ENCODE peak calls at places on chromosomes 4 and X, in seven cellular contexts. One of them, this sample, is unnamed.

GRCh38 chr4:140004580-140005314 is 149.2 kb downstream of the MAML3 start:
- DNase-seq in K562: no peak
- DNase-seq in HCT116: no peak
- DNase-seq in H1: no peak
- DNase-seq in SK-N-SH: peak; percentile 79
- DNase-seq in GM12878: no peak
- DNase-seq in HepG2: no peak
- DNase-seq in this sample: no peak

GRCh38 chr4:148056879-148057278 is 325.0 kb downstream of the ARHGAP10 start:
- DNase-seq in HepG2: no peak
- DNase-seq in SK-N-SH: no peak
- DNase-seq in HCT116: peak; percentile 6
- DNase-seq in GM12878: peak; percentile 95
- DNase-seq in K562: peak; percentile 20
- DNase-seq in H1: peak; percentile 25
- DNase-seq in this sample: peak; percentile 5

GRCh38 chr4:83114576-83114975 is at the start of gene PLAC8:
- DNase-seq in HepG2: peak; percentile 69
- DNase-seq in HCT116: no peak
- DNase-seq in K562: no peak
- DNase-seq in GM12878: peak; percentile 92
- DNase-seq in H1: no peak
- DNase-seq in SK-N-SH: no peak
- DNase-seq in this sample: peak; percentile 79

GRCh38 chr4:152073738-152074137 is 312.9 kb upstream of the GATB start:
- DNase-seq in K562: no peak
- DNase-seq in GM12878: no peak
- DNase-seq in H1: no peak
- DNase-seq in SK-N-SH: no peak
- DNase-seq in HCT116: no peak
- DNase-seq in HepG2: no peak
- DNase-seq in this sample: no peak

GRCh38 chr4:89712141-89712540 is 124.8 kb downstream of the SNCA start:
- DNase-seq in K562: no peak
- DNase-seq in HepG2: no peak
- DNase-seq in GM12878: no peak
- DNase-seq in H1: no peak
- DNase-seq in SK-N-SH: peak; percentile 20
- DNase-seq in HCT116: no peak
- DNase-seq in this sample: no peak

GRCh38 chr4:128516568-128516967 is 229.0 kb upstream of the PGRMC2 start:
- DNase-seq in HCT116: no peak
- DNase-seq in GM12878: peak; percentile 39
- DNase-seq in HepG2: no peak
- DNase-seq in SK-N-SH: no peak
- DNase-seq in H1: no peak
- DNase-seq in K562: no peak
- DNase-seq in this sample: no peak

GRCh38 chr4:67052981-67053380 is 492.3 kb downstream of the CENPC start:
- DNase-seq in K562: no peak
- DNase-seq in SK-N-SH: no peak
- DNase-seq in HepG2: no peak
- DNase-seq in H1: no peak
- DNase-seq in GM12878: no peak
- DNase-seq in HCT116: no peak
- DNase-seq in this sample: no peak

GRCh38 chr4:61740950-61741638 is 541.0 kb downstream of the ADGRL3 start:
- DNase-seq in GM12878: no peak
- DNase-seq in HepG2: no peak
- DNase-seq in K562: no peak
- DNase-seq in HCT116: no peak
- DNase-seq in SK-N-SH: no peak
- DNase-seq in H1: no peak
- DNase-seq in this sample: no peak

GRCh38 chr4:120688791-120689190 is 233.7 kb downstream of the PRDM5 start:
- DNase-seq in SK-N-SH: no peak
- DNase-seq in K562: no peak
- DNase-seq in H1: no peak
- DNase-seq in GM12878: no peak
- DNase-seq in HepG2: no peak
- DNase-seq in HCT116: no peak
- DNase-seq in this sample: no peak

GRCh38 chrX:6228720-6229119 is at the start of gene NLGN4X:
- DNase-seq in K562: no peak
- DNase-seq in HCT116: no peak
- DNase-seq in HepG2: no peak
- DNase-seq in H1: no peak
- DNase-seq in SK-N-SH: peak; percentile 45
- DNase-seq in GM12878: no peak
- DNase-seq in this sample: no peak

GRCh38 chrX:72018277-72019112 is 107.8 kb downstream of the NHSL2 start:
- DNase-seq in HCT116: peak; percentile 55
- DNase-seq in GM12878: no peak
- DNase-seq in K562: peak; percentile 89
- DNase-seq in SK-N-SH: peak; percentile 97
- DNase-seq in HepG2: peak; percentile 47
- DNase-seq in H1: peak; percentile 43
- DNase-seq in this sample: no peak

GRCh38 chrX:39174761-39175417 is 373.6 kb downstream of the MID1IP1 start:
- DNase-seq in GM12878: no peak
- DNase-seq in SK-N-SH: no peak
- DNase-seq in HepG2: no peak
- DNase-seq in HCT116: no peak
- DNase-seq in H1: no peak
- DNase-seq in K562: no peak
- DNase-seq in this sample: no peak

GRCh38 chr4:96293806-96294205 is 453.9 kb downstream of the PDHA2 start:
- DNase-seq in HCT116: no peak
- DNase-seq in SK-N-SH: no peak
- DNase-seq in H1: no peak
- DNase-seq in GM12878: no peak
- DNase-seq in HepG2: no peak
- DNase-seq in K562: no peak
- DNase-seq in this sample: no peak

GRCh38 chr4:174717788-174718187 is 111.3 kb downstream of the GLRA3 start:
- DNase-seq in GM12878: no peak
- DNase-seq in HepG2: no peak
- DNase-seq in H1: no peak
- DNase-seq in K562: no peak
- DNase-seq in HCT116: no peak
- DNase-seq in SK-N-SH: no peak
- DNase-seq in this sample: no peak

GRCh38 chr4:73705721-73706120 is 34.6 kb upstream of the CXCL8 start:
- DNase-seq in H1: no peak
- DNase-seq in K562: no peak
- DNase-seq in GM12878: no peak
- DNase-seq in HepG2: no peak
- DNase-seq in SK-N-SH: no peak
- DNase-seq in HCT116: no peak
- DNase-seq in this sample: no peak

GRCh38 chr4:173334891-173335754 is 965 bp upstream of the HMGB2 start:
- DNase-seq in K562: peak; percentile 94
- DNase-seq in HCT116: peak; percentile 79
- DNase-seq in SK-N-SH: peak; percentile 92
- DNase-seq in H1: peak; percentile 65
- DNase-seq in GM12878: peak; percentile 39
- DNase-seq in HepG2: peak; percentile 83
- DNase-seq in this sample: no peak

GRCh38 chr4:151175204-151175603 is 75.8 kb downstream of the RPS3A start:
- DNase-seq in GM12878: no peak
- DNase-seq in K562: no peak
- DNase-seq in HepG2: no peak
- DNase-seq in H1: no peak
- DNase-seq in HCT116: no peak
- DNase-seq in SK-N-SH: no peak
- DNase-seq in this sample: no peak

GRCh38 chr4:8393593-8394038 is 46.9 kb downstream of the ACOX3 start:
- DNase-seq in SK-N-SH: peak; percentile 89
- DNase-seq in HCT116: no peak
- DNase-seq in GM12878: no peak
- DNase-seq in HepG2: no peak
- DNase-seq in K562: no peak
- DNase-seq in H1: no peak
- DNase-seq in this sample: peak; percentile 64

GRCh38 chr4:119589165-119589564 is 39.4 kb downstream of the PDE5A start:
- DNase-seq in SK-N-SH: no peak
- DNase-seq in H1: no peak
- DNase-seq in K562: no peak
- DNase-seq in HCT116: no peak
- DNase-seq in HepG2: no peak
- DNase-seq in GM12878: no peak
- DNase-seq in this sample: no peak

GRCh38 chr4:70365479-70365878 is 4.9 kb downstream of the SMR3A start:
- DNase-seq in GM12878: no peak
- DNase-seq in HepG2: peak; percentile 23
- DNase-seq in HCT116: no peak
- DNase-seq in K562: no peak
- DNase-seq in SK-N-SH: no peak
- DNase-seq in H1: no peak
- DNase-seq in this sample: no peak

GRCh38 chr4:98260047-98260578 is 1.1 kb upstream of the RAP1GDS1 start:
- DNase-seq in HepG2: peak; percentile 52
- DNase-seq in GM12878: no peak
- DNase-seq in H1: no peak
- DNase-seq in SK-N-SH: peak; percentile 73
- DNase-seq in HCT116: peak; percentile 7
- DNase-seq in K562: peak; percentile 34
- DNase-seq in this sample: no peak

GRCh38 chr4:73723945-73724344 is 16.4 kb upstream of the CXCL8 start:
- DNase-seq in H1: no peak
- DNase-seq in GM12878: no peak
- DNase-seq in HepG2: no peak
- DNase-seq in SK-N-SH: no peak
- DNase-seq in HCT116: no peak
- DNase-seq in K562: no peak
- DNase-seq in this sample: no peak

GRCh38 chr4:3483471-3483921 is 20.4 kb downstream of the DOK7 start:
- DNase-seq in HCT116: no peak
- DNase-seq in H1: no peak
- DNase-seq in K562: no peak
- DNase-seq in HepG2: no peak
- DNase-seq in GM12878: no peak
- DNase-seq in SK-N-SH: no peak
- DNase-seq in this sample: no peak

DNA sequence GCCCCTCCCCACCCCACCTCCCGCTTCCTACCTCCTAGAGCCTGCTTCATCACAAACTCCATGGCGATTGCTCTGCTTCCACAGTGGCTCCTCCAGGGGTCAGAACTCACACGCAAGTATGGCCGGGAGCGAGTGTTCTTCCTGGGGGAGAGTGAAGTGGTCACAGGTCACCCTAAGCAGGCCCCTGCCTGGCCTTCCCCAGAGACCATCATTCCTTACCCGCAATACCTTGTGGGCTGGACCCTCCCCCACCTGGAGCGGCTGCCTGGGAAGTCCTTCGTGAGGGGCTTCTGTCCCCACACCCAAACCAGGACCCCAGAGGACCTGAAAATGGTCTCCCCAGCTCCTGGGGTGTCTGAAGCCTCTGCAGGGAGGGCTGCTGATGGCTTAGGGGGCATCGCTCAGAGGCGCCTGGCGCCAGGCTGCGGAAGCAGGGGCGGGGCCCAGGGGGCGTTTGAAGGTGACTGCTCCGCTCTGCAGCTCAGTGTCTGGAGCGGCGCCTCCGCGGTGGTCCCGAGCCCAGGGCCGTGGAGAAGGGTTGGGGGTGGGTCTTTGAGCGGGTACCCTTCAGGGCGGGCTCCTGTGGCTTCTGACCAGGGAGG is 1.4 kb downstream of the CPLX1 start:
- DNase-seq in SK-N-SH: peak; percentile 78
- DNase-seq in GM12878: no peak
- DNase-seq in HCT116: no peak
- DNase-seq in HepG2: no peak
- DNase-seq in H1: no peak
- DNase-seq in K562: no peak
- DNase-seq in this sample: no peak
- TF ChIP-seq SIN3A in SK-N-SH: no peak
- TF ChIP-seq SIN3A in GM12878: no peak
- TF ChIP-seq SIN3A in HCT116: no peak
- TF ChIP-seq SIN3A in HepG2: no peak
- TF ChIP-seq SIN3A in H1: no peak
- TF ChIP-seq SIN3A in K562: no peak
- TF ChIP-seq SIN3A in this sample: no peak

DNA sequence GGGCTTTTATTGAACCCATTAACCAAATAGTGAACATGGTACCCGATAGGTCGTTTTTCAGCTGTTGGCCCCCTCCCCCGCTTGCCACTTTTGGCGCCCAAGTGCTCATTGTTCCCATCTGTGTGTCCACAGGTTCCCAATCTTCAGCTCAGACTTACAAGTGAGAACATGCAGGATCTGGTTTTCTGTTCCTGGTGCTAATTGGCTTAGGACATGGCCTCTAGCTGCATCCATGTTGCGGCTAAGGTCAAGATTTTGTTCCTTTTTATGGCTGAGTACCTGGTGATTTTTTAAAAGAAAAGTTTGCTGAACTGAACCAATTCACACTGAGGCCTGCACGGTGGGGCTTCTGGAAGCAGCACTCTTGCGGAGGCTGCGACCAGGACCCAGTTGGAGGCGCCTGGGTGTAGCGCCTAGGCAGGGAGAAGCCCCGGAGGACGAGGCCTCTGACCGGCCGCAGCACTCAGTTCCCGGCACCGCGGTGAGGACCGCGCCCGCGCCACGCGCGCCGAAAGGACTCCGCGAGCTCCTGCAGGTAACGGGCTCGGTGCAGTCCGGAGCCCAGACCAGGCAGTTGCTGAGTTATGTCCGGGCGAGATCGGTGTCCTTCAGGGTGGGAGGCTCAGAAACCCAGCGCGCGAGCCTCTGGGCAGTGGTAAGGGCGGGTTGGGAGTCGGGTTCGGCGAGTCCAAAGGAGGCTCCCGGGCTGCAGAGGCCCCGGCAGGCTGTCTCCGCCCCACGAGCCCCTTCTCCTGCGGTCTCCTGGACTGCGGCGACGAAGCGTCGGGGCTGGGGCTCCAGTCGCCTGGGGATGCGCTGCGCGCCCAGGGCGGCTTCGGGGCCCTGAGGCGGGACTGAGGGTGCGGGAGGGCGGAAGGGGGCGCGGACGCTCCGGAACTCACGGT is 15.8 kb upstream of the SLC25A4 start:
- DNase-seq in H1: no peak
- DNase-seq in SK-N-SH: peak; percentile 87
- DNase-seq in HCT116: no peak
- DNase-seq in GM12878: no peak
- DNase-seq in HepG2: no peak
- DNase-seq in K562: no peak
- DNase-seq in this sample: no peak
- TF ChIP-seq SIN3A in H1: peak; percentile 41
- TF ChIP-seq SIN3A in SK-N-SH: no peak
- TF ChIP-seq SIN3A in HCT116: no peak
- TF ChIP-seq SIN3A in GM12878: no peak
- TF ChIP-seq SIN3A in HepG2: no peak
- TF ChIP-seq SIN3A in K562: no peak
- TF ChIP-seq SIN3A in this sample: no peak

GRCh38 chr4:22514001-22514400 is 1.9 kb downstream of the ADGRA3 start:
- DNase-seq in HepG2: peak; percentile 35
- DNase-seq in SK-N-SH: no peak
- DNase-seq in GM12878: no peak
- DNase-seq in K562: no peak
- DNase-seq in HCT116: no peak
- DNase-seq in H1: no peak
- DNase-seq in this sample: no peak
- TF ChIP-seq SIN3A in HepG2: no peak
- TF ChIP-seq SIN3A in SK-N-SH: no peak
- TF ChIP-seq SIN3A in GM12878: no peak
- TF ChIP-seq SIN3A in K562: no peak
- TF ChIP-seq SIN3A in HCT116: no peak
- TF ChIP-seq SIN3A in H1: no peak
- TF ChIP-seq SIN3A in this sample: no peak

GRCh38 chr4:137032242-137032641 is 500.1 kb downstream of the PCDH18 start:
- DNase-seq in K562: no peak
- DNase-seq in HCT116: no peak
- DNase-seq in GM12878: no peak
- DNase-seq in H1: no peak
- DNase-seq in SK-N-SH: no peak
- DNase-seq in HepG2: no peak
- DNase-seq in this sample: no peak
- TF ChIP-seq SIN3A in K562: no peak
- TF ChIP-seq SIN3A in HCT116: no peak
- TF ChIP-seq SIN3A in GM12878: no peak
- TF ChIP-seq SIN3A in H1: no peak
- TF ChIP-seq SIN3A in SK-N-SH: no peak
- TF ChIP-seq SIN3A in HepG2: no peak
- TF ChIP-seq SIN3A in this sample: no peak